ENCODE peak calls at places on chromosomes 11 and 22, in six cellular contexts. D, C, H, T, K and E are unnamed samples.

GRCh38 chr11:112590778-112591177 is 330.1 kb upstream of the PLET1 start:
- DNase-seq in K (no peak), T (no peak), H (no peak), D (no peak), C (no peak), E (no peak)

GRCh38 chr11:85029964-85030363 is 597.2 kb downstream of the DLG2 start:
- DNase-seq in K (no peak), C (no peak), T (no peak), H (no peak), D (no peak), E (no peak)

GRCh38 chr11:1771700-1772099 is 8.0 kb upstream of the CTSD start:
- DNase-seq in C (no peak), D (no peak), K (no peak), H (peak), T (peak), E (no peak)

GRCh38 chr22:29912605-29913398 is 29.8 kb downstream of the MTMR3 start:
- DNase-seq in C (no peak), H (no peak), K (no peak), D (no peak), T (no peak), E (no peak)

GRCh38 chr11:61599968-61600710 is 19.3 kb upstream of the SYT7 start:
- DNase-seq in H (no peak), C (no peak), D (no peak), K (no peak), T (no peak), E (no peak)

GRCh38 chr11:113474362-113475159 is 637 bp downstream of the DRD2 start:
- DNase-seq in C (peak), D (peak), H (peak), T (peak), K (peak), E (peak)

GRCh38 chr11:11978792-11979486 is 29.5 kb downstream of the DKK3 start:
- DNase-seq in H (peak), K (no peak), C (peak), D (peak), T (no peak), E (no peak)

GRCh38 chr11:77126861-77127673 is 979 bp upstream of the MYO7A start:
- DNase-seq in T (peak), K (no peak), D (peak), H (no peak), C (peak), E (peak)

GRCh38 chr11:64305691-64306562 is 603 bp downstream of the ESRRA start:
- DNase-seq in T (peak), H (peak), C (peak), K (peak), D (peak), E (peak)

GRCh38 chr11:65431452-65432132 is 9.0 kb downstream of the NEAT1 start:
- DNase-seq in D (no peak), H (no peak), T (no peak), C (no peak), K (no peak), E (no peak)

GRCh38 chr22:43127166-43127908 is 15.9 kb downstream of the MCAT start:
- DNase-seq in T (no peak), H (no peak), C (no peak), D (no peak), K (peak), E (no peak)

GRCh38 chr11:108199446-108200321 is 22.8 kb downstream of the NPAT start:
- DNase-seq in D (no peak), K (no peak), H (no peak), C (no peak), T (peak), E (no peak)

GRCh38 chr11:48103621-48104561 is 112.7 kb upstream of the OR4B1 start:
- DNase-seq in C (no peak), T (no peak), D (no peak), H (no peak), K (no peak), E (no peak)

GRCh38 chr22:17952273-17952801 is 72.0 kb downstream of the MICAL3 start:
- DNase-seq in K (no peak), T (no peak), C (no peak), H (peak), D (no peak), E (no peak)

GRCh38 chr22:50731811-50732624 is 6.0 kb upstream of the ACR start:
- DNase-seq in C (no peak), D (peak), H (peak), T (peak), K (peak), E (peak)

GRCh38 chr11:120835601-120836228 is 188.2 kb upstream of the TBCEL start:
- DNase-seq in C (no peak), H (no peak), T (no peak), K (no peak), D (no peak), E (no peak)

GRCh38 chr11:3637201-3637600 is 4.6 kb downstream of the ART5 start:
- DNase-seq in T (no peak), K (no peak), H (no peak), D (no peak), C (no peak), E (no peak)

GRCh38 chr11:86145439-86146156 is 76.7 kb upstream of the PICALM start:
- DNase-seq in C (no peak), K (no peak), D (no peak), H (no peak), T (no peak), E (no peak)

GRCh38 chr22:27801616-27802388 is at the start of gene MN1:
- DNase-seq in C (peak), K (no peak), T (no peak), H (peak), D (peak), E (peak)

GRCh38 chr11:112524808-112525207 is 264.1 kb upstream of the PLET1 start:
- DNase-seq in C (no peak), D (peak), T (no peak), K (no peak), H (peak), E (no peak)

GRCh38 chr11:102494216-102494615 is 36.3 kb downstream of the MMP7 start:
- DNase-seq in K (no peak), T (no peak), D (no peak), H (no peak), C (no peak), E (no peak)

GRCh38 chr22:37223965-37224551 is 11.8 kb upstream of the SSTR3 start:
- DNase-seq in T (no peak), D (no peak), K (no peak), C (no peak), H (no peak), E (no peak)

GRCh38 chr11:126874831-126875230 is 125.7 kb downstream of the KIRREL3 start:
- DNase-seq in T (no peak), D (no peak), C (peak), H (no peak), K (no peak), E (no peak)

GRCh38 chr11:116431842-116432241 is 340.9 kb downstream of the BUD13 start:
- DNase-seq in C (no peak), T (no peak), D (no peak), H (no peak), K (no peak), E (no peak)

GRCh38 chr11:85694385-85694980 is 8.5 kb upstream of the CCDC89 start:
- DNase-seq in D (no peak), K (no peak), T (no peak), C (no peak), H (no peak), E (no peak)

GRCh38 chr11:28702450-28702790 is 594.2 kb downstream of the METTL15 start:
- DNase-seq in H (no peak), K (no peak), C (no peak), D (no peak), T (no peak), E (no peak)
- H3K27ac ChIP-seq in H (no peak), K (peak), C (no peak), D (no peak), T (no peak), E (no peak)

DNA sequence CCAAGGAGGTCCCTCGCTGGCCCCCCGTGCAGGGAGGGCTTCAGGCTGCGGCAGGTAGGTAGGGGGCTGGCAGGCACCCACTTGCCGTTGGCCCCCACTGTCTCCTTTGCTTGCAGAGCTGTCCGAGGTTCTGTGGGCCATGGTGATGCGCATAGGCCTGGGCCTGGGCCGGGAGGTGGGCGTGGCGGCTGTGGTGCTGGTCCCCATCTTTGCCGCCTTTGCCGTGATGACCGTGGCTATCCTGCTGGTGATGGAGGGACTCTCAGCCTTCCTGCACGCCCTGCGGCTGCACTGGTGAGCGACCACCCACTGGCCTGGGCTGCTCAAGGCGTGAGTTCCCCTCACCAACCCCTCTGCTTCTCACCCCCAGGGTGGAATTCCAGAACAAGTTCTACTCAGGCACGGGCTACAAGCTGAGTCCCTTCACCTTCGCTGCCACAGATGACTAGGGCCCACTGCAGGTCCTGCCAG is 11.6 kb downstream of the TCIRG1 start:
- DNase-seq in H (no peak), K (no peak), C (peak), D (no peak), T (no peak), E (no peak)
- H3K27ac ChIP-seq in H (no peak), K (no peak), C (no peak), D (no peak), T (no peak), E (no peak)

GRCh38 chr11:122163420-122163819 is 47.4 kb upstream of the BLID start:
- DNase-seq in C (no peak), D (no peak), H (no peak), K (no peak), T (no peak), E (no peak)
- H3K27ac ChIP-seq in C (no peak), D (no peak), H (no peak), K (peak), T (no peak), E (no peak)

GRCh38 chr11:57424802-57425564 is 1.9 kb downstream of the SLC43A3 start:
- DNase-seq in T (peak), H (peak), K (peak), D (peak), C (no peak), E (no peak)
- H3K27ac ChIP-seq in T (peak), H (peak), K (peak), D (peak), C (no peak), E (peak)